ENCODE peak calls at places on chromosomes 6 and 20, in ten cellular contexts. W, O, D, C, E, A, S, P, X and B are unnamed samples.

GRCh38 chr6:71678081-71678480 is 208.3 kb upstream of the RIMS1 start:
- DNase-seq in D (no peak), P (no peak), S (no peak), E (no peak), C (no peak), W (no peak), X (no peak), A (no peak), O (no peak), B (no peak)

GRCh38 chr6:95923518-95923917 is 92.3 kb upstream of the FUT9 start:
- DNase-seq in E (no peak), C (peak; percentile 75), O (no peak), P (peak; percentile 1), W (no peak), A (no peak), S (no peak), X (no peak), D (no peak), B (peak; percentile 52)

GRCh38 chr6:44431118-44431725 is 43.7 kb downstream of the CDC5L start:
- DNase-seq in P (peak; percentile 58), C (peak; percentile 67), E (peak; percentile 74), O (peak; percentile 76), S (no peak), W (no peak), X (peak; percentile 39), A (no peak), D (peak; percentile 73), B (peak; percentile 73)

GRCh38 chr20:4161447-4162251 is 146.3 kb upstream of the RNF24 start:
- DNase-seq in C (peak; percentile 69), S (no peak), A (peak; percentile 46), E (peak; percentile 7), P (peak; percentile 95), X (no peak), O (no peak), W (peak; percentile 92), D (peak; percentile 21), B (no peak)

GRCh38 chr20:57582432-57583288 is 21.8 kb downstream of the PCK1 start:
- DNase-seq in C (peak; percentile 72), X (no peak), O (no peak), D (no peak), E (peak; percentile 75), S (no peak), P (no peak), W (peak; percentile 92), A (peak; percentile 56), B (peak; percentile 83)

GRCh38 chr6:1082040-1082935 is 229.6 kb upstream of the FOXQ1 start:
- DNase-seq in S (no peak), D (peak; percentile 76), X (peak; percentile 72), O (peak; percentile 84), A (no peak), E (no peak), P (peak; percentile 29), C (no peak), W (no peak), B (no peak)

GRCh38 chr20:43293068-43293786 is 103.5 kb upstream of the PTPRT start:
- DNase-seq in C (peak; percentile 71), A (no peak), X (no peak), W (no peak), O (no peak), S (no peak), P (no peak), D (no peak), E (no peak), B (no peak)

GRCh38 chr6:162119349-162119748 is 608.2 kb downstream of the PRKN start:
- DNase-seq in P (peak; percentile 3), O (peak; percentile 59), A (no peak), X (no peak), W (no peak), D (no peak), S (no peak), C (peak; percentile 46), E (peak; percentile 26), B (no peak)

GRCh38 chr6:77650098-77650663 is 2.7 kb upstream of the MEI4 start:
- DNase-seq in S (peak; percentile 83), W (peak; percentile 82), E (peak; percentile 15), X (no peak), A (peak; percentile 48), O (no peak), P (no peak), D (peak; percentile 31), C (peak; percentile 96), B (peak; percentile 0)

GRCh38 chr6:20208687-20209378 is 3.4 kb downstream of the MBOAT1 start:
- DNase-seq in E (no peak), X (no peak), O (no peak), C (no peak), A (no peak), P (no peak), S (no peak), D (no peak), W (no peak), B (no peak)

GRCh38 chr20:49701313-49701731 is 12.4 kb downstream of the B4GALT5 start:
- DNase-seq in A (no peak), P (no peak), D (no peak), E (no peak), W (no peak), O (peak; percentile 23), C (no peak), X (no peak), S (no peak), B (no peak)

GRCh38 chr6:106163446-106163965 is 77.4 kb downstream of the PRDM1 start:
- DNase-seq in C (peak; percentile 79), S (no peak), A (peak; percentile 25), P (no peak), O (peak; percentile 76), E (peak; percentile 91), X (peak; percentile 61), W (no peak), D (peak; percentile 79), B (no peak)

GRCh38 chr20:15199698-15200097 is 862.3 kb upstream of the FLRT3 start:
- DNase-seq in S (no peak), C (no peak), X (no peak), A (no peak), E (no peak), P (no peak), O (no peak), D (no peak), W (no peak), B (no peak)

GRCh38 chr6:106608080-106608668 is 21.1 kb downstream of the RTN4IP1 start:
- DNase-seq in W (no peak), O (peak; percentile 62), P (peak; percentile 83), A (no peak), D (peak; percentile 72), X (peak; percentile 43), C (peak; percentile 61), E (peak; percentile 66), S (no peak), B (peak; percentile 73)

GRCh38 chr20:10761786-10762185 is 88.0 kb upstream of the JAG1 start:
- DNase-seq in D (no peak), C (no peak), A (no peak), O (no peak), W (no peak), X (no peak), S (no peak), P (no peak), E (peak; percentile 86), B (no peak)

GRCh38 chr6:113901482-113901881 is 44.3 kb downstream of the MARCKS start:
- DNase-seq in C (no peak), P (no peak), X (peak; percentile 28), E (peak; percentile 25), O (peak; percentile 31), S (no peak), A (no peak), W (no peak), D (no peak), B (no peak)

GRCh38 chr6:88177961-88178464 is 11.9 kb upstream of the CNR1 start:
- DNase-seq in D (no peak), O (peak; percentile 8), E (peak; percentile 41), W (no peak), P (no peak), X (no peak), C (no peak), S (no peak), A (no peak), B (no peak)
- H3K4me3 ChIP-seq in D (no peak overlapping the region), O (no peak overlapping the region), E (no peak overlapping the region), W (no peak overlapping the region), P (no peak overlapping the region), X (no peak overlapping the region), C (no peak overlapping the region), S (no peak overlapping the region), A (no peak overlapping the region), B (no peak overlapping the region)

DNA sequence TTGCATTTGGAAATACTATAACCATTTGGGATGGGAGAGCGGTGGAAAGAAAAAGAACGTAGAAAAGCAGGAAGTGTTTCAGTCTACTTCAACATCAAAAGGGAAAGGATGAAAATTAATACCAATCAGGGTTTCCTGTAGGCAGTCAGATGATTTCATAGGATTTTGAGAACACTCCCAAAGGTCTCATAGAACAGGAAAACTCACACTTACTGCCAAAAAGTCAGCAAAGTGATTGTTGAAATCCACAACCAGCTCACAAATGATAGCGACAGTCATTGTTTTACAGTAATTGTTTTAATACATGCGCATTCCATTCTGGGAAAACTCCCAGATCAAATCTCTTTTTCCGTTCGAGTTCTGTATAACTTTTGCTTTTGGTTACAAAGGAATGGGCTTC is 5.3 kb upstream of the CNKSR3 start:
- DNase-seq in P (no peak), X (no peak), D (no peak), W (no peak), C (no peak), O (no peak), S (no peak), E (no peak), A (no peak), B (peak; percentile 24)
- H3K4me3 ChIP-seq in P (no peak overlapping the region), X (peak overlapping the region; percentile 22), D (no peak overlapping the region), W (peak overlapping the region; percentile 73), C (no peak overlapping the region), O (peak overlapping the region; percentile 39), S (no peak overlapping the region), E (no peak overlapping the region), A (peak overlapping the region; percentile 32), B (peak overlapping the region; percentile 11)

DNA sequence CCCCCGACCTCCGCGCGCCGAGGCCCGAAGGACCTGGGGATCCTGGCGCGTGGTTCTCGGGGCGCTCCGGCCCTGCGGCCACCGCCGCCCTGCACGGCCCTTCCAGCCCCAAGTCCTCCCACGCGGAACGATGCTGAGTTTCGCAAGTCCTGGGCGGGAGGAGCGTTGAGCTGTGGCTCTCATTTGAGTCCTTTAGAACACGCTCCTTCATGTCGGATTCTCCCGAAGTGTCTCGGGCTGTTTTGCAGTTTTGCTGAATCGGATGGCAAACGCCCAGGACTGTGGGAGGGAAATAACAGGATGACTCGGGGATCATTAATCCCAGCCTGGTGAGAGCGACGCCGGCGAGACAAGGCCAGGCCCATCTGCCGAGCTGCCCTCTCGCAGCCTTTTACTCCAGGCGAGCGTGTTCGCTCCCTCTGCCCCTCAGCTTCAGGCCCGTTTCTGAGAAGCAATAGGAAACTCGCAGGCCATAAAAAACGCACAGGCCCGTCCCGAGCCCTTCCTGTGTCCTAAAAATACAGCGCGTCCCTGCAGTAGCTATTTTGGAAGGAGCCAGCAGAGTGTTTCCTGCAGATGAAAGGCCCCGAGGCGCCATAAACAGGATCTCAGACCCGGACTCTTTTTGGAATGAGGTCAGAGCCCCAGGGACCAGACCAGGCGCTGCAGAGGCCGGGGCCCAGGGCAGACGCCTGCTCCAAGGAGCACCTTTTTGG is 153.5 kb downstream of the DLL1 start:
- DNase-seq in E (no peak), X (no peak), O (no peak), W (peak; percentile 92), C (peak; percentile 12), A (peak; percentile 41), D (no peak), S (peak; percentile 59), P (no peak), B (no peak)
- H3K4me3 ChIP-seq in E (no peak overlapping the region), X (no peak overlapping the region), O (no peak overlapping the region), W (no peak overlapping the region), C (no peak overlapping the region), A (no peak overlapping the region), D (no peak overlapping the region), S (no peak overlapping the region), P (no peak overlapping the region), B (no peak overlapping the region)

GRCh38 chr20:63360850-63361497 is at the start of gene CHRNA4:
- DNase-seq in A (no peak), C (peak; percentile 72), S (peak; percentile 40), D (no peak), W (peak; percentile 61), E (no peak), X (no peak), O (no peak), P (no peak), B (peak; percentile 22)
- H3K4me3 ChIP-seq in A (no peak within 1 kb of the TSS), C (no peak within 1 kb of the TSS), S (no peak within 1 kb of the TSS), D (no peak within 1 kb of the TSS), W (no peak within 1 kb of the TSS), E (no peak within 1 kb of the TSS), X (no peak within 1 kb of the TSS), O (no peak within 1 kb of the TSS), P (no peak within 1 kb of the TSS), B (peak within 1 kb of the TSS; percentile 17)